ENCODE peak calls at places on chromosomes 12 and 14, in ten cellular contexts. One of them, this sample, is unnamed.
A peak's percentile ranks its signal among the peaks of the same experiment; 100 is the strongest.

GRCh38 chr12:96190403-96191170 is 3.6 kb upstream of the ELK3 start:
- DNase-seq in uterus: peak; percentile 43
- DNase-seq in ELF-1: no peak
- DNase-seq in activated naive CD4-positive, alpha-beta T cell treated with Interleukin-2 at 50 U/mL for 16 hours: no peak
- DNase-seq in NCI-H510A: no peak
- DNase-seq in GF-D8: no peak
- DNase-seq in psoas muscle: no peak
- DNase-seq in NT2/D1: no peak
- DNase-seq in NCI-H1930: no peak
- DNase-seq in AG10803: peak; percentile 36
- DNase-seq in this sample: no peak

GRCh38 chr12:104480826-104481457 is 24.2 kb downstream of the CHST11 start:
- DNase-seq in uterus: no peak
- DNase-seq in ELF-1: no peak
- DNase-seq in activated naive CD4-positive, alpha-beta T cell treated with Interleukin-2 at 50 U/mL for 16 hours: no peak
- DNase-seq in NCI-H510A: no peak
- DNase-seq in GF-D8: no peak
- DNase-seq in psoas muscle: peak; percentile 63
- DNase-seq in NT2/D1: no peak
- DNase-seq in NCI-H1930: no peak
- DNase-seq in AG10803: peak; percentile 43
- DNase-seq in this sample: no peak

GRCh38 chr12:1044697-1045096 is 53.7 kb downstream of the ERC1 start:
- DNase-seq in uterus: no peak
- DNase-seq in ELF-1: no peak
- DNase-seq in activated naive CD4-positive, alpha-beta T cell treated with Interleukin-2 at 50 U/mL for 16 hours: no peak
- DNase-seq in NCI-H510A: no peak
- DNase-seq in GF-D8: no peak
- DNase-seq in psoas muscle: no peak
- DNase-seq in NT2/D1: no peak
- DNase-seq in NCI-H1930: no peak
- DNase-seq in AG10803: peak; percentile 52
- DNase-seq in this sample: no peak

GRCh38 chr14:72745991-72746980 is 147.6 kb downstream of the DPF3 start:
- DNase-seq in uterus: no peak
- DNase-seq in ELF-1: no peak
- DNase-seq in activated naive CD4-positive, alpha-beta T cell treated with Interleukin-2 at 50 U/mL for 16 hours: no peak
- DNase-seq in NCI-H510A: no peak
- DNase-seq in GF-D8: no peak
- DNase-seq in psoas muscle: peak; percentile 73
- DNase-seq in NT2/D1: no peak
- DNase-seq in NCI-H1930: no peak
- DNase-seq in AG10803: peak; percentile 89
- DNase-seq in this sample: no peak

GRCh38 chr12:107990325-107990724 is 138.8 kb upstream of the WSCD2 start:
- DNase-seq in uterus: peak; percentile 18
- DNase-seq in ELF-1: peak; percentile 66
- DNase-seq in activated naive CD4-positive, alpha-beta T cell treated with Interleukin-2 at 50 U/mL for 16 hours: peak; percentile 41
- DNase-seq in NCI-H510A: no peak
- DNase-seq in GF-D8: peak; percentile 11
- DNase-seq in psoas muscle: peak; percentile 48
- DNase-seq in NT2/D1: peak; percentile 47
- DNase-seq in NCI-H1930: peak; percentile 1
- DNase-seq in AG10803: no peak
- DNase-seq in this sample: peak; percentile 86

GRCh38 chr14:58428011-58428807 is 690 bp downstream of the KIAA0586 start:
- DNase-seq in uterus: no peak
- DNase-seq in ELF-1: peak; percentile 29
- DNase-seq in activated naive CD4-positive, alpha-beta T cell treated with Interleukin-2 at 50 U/mL for 16 hours: no peak
- DNase-seq in NCI-H510A: peak; percentile 16
- DNase-seq in GF-D8: peak; percentile 55
- DNase-seq in psoas muscle: no peak
- DNase-seq in NT2/D1: no peak
- DNase-seq in NCI-H1930: peak; percentile 25
- DNase-seq in AG10803: peak; percentile 48
- DNase-seq in this sample: peak; percentile 38

GRCh38 chr14:31837056-31837455 is 240.0 kb upstream of the ARHGAP5 start:
- DNase-seq in uterus: no peak
- DNase-seq in ELF-1: no peak
- DNase-seq in activated naive CD4-positive, alpha-beta T cell treated with Interleukin-2 at 50 U/mL for 16 hours: no peak
- DNase-seq in NCI-H510A: no peak
- DNase-seq in GF-D8: no peak
- DNase-seq in psoas muscle: no peak
- DNase-seq in NT2/D1: no peak
- DNase-seq in NCI-H1930: no peak
- DNase-seq in AG10803: no peak
- DNase-seq in this sample: no peak

GRCh38 chr12:6551496-6552139 is 4.2 kb downstream of the IFFO1 start:
- DNase-seq in uterus: peak; percentile 70
- DNase-seq in ELF-1: peak; percentile 18
- DNase-seq in activated naive CD4-positive, alpha-beta T cell treated with Interleukin-2 at 50 U/mL for 16 hours: no peak
- DNase-seq in NCI-H510A: no peak
- DNase-seq in GF-D8: no peak
- DNase-seq in psoas muscle: peak; percentile 76
- DNase-seq in NT2/D1: no peak
- DNase-seq in NCI-H1930: no peak
- DNase-seq in AG10803: peak; percentile 86
- DNase-seq in this sample: no peak

GRCh38 chr12:57889541-57889989 is 43.0 kb upstream of the CTDSP2 start:
- DNase-seq in uterus: peak; percentile 88
- DNase-seq in ELF-1: peak; percentile 10
- DNase-seq in activated naive CD4-positive, alpha-beta T cell treated with Interleukin-2 at 50 U/mL for 16 hours: no peak
- DNase-seq in NCI-H510A: peak; percentile 53
- DNase-seq in GF-D8: no peak
- DNase-seq in psoas muscle: peak; percentile 84
- DNase-seq in NT2/D1: no peak
- DNase-seq in NCI-H1930: no peak
- DNase-seq in AG10803: peak; percentile 97
- DNase-seq in this sample: no peak

GRCh38 chr12:11779286-11779685 is 129.8 kb downstream of the ETV6 start:
- DNase-seq in uterus: no peak
- DNase-seq in ELF-1: no peak
- DNase-seq in activated naive CD4-positive, alpha-beta T cell treated with Interleukin-2 at 50 U/mL for 16 hours: no peak
- DNase-seq in NCI-H510A: no peak
- DNase-seq in GF-D8: no peak
- DNase-seq in psoas muscle: no peak
- DNase-seq in NT2/D1: no peak
- DNase-seq in NCI-H1930: no peak
- DNase-seq in AG10803: peak; percentile 78
- DNase-seq in this sample: no peak

GRCh38 chr12:66819587-66819986 is 140.7 kb upstream of the GRIP1 start:
- DNase-seq in uterus: no peak
- DNase-seq in ELF-1: no peak
- DNase-seq in activated naive CD4-positive, alpha-beta T cell treated with Interleukin-2 at 50 U/mL for 16 hours: no peak
- DNase-seq in NCI-H510A: no peak
- DNase-seq in GF-D8: no peak
- DNase-seq in psoas muscle: no peak
- DNase-seq in NT2/D1: no peak
- DNase-seq in NCI-H1930: no peak
- DNase-seq in AG10803: no peak
- DNase-seq in this sample: no peak

GRCh38 chr14:101854366-101854765 is 92.9 kb downstream of the PPP2R5C start:
- DNase-seq in uterus: no peak
- DNase-seq in ELF-1: no peak
- DNase-seq in activated naive CD4-positive, alpha-beta T cell treated with Interleukin-2 at 50 U/mL for 16 hours: no peak
- DNase-seq in NCI-H510A: no peak
- DNase-seq in GF-D8: peak; percentile 73
- DNase-seq in psoas muscle: no peak
- DNase-seq in NT2/D1: no peak
- DNase-seq in NCI-H1930: no peak
- DNase-seq in AG10803: no peak
- DNase-seq in this sample: no peak

GRCh38 chr12:46702581-46703344 is 123.0 kb downstream of the SLC38A4 start:
- DNase-seq in uterus: peak; percentile 22
- DNase-seq in ELF-1: peak; percentile 4
- DNase-seq in activated naive CD4-positive, alpha-beta T cell treated with Interleukin-2 at 50 U/mL for 16 hours: no peak
- DNase-seq in NCI-H510A: no peak
- DNase-seq in GF-D8: no peak
- DNase-seq in psoas muscle: no peak
- DNase-seq in NT2/D1: no peak
- DNase-seq in NCI-H1930: no peak
- DNase-seq in AG10803: peak; percentile 62
- DNase-seq in this sample: no peak

GRCh38 chr14:100472094-100472455 is 115.1 kb downstream of the BEGAIN start:
- DNase-seq in uterus: no peak
- DNase-seq in ELF-1: no peak
- DNase-seq in activated naive CD4-positive, alpha-beta T cell treated with Interleukin-2 at 50 U/mL for 16 hours: no peak
- DNase-seq in NCI-H510A: peak; percentile 98
- DNase-seq in GF-D8: no peak
- DNase-seq in psoas muscle: no peak
- DNase-seq in NT2/D1: no peak
- DNase-seq in NCI-H1930: no peak
- DNase-seq in AG10803: no peak
- DNase-seq in this sample: no peak

GRCh38 chr14:64465856-64466554 is 706 bp downstream of the AKAP5 start:
- DNase-seq in uterus: peak; percentile 65
- DNase-seq in ELF-1: peak; percentile 74
- DNase-seq in activated naive CD4-positive, alpha-beta T cell treated with Interleukin-2 at 50 U/mL for 16 hours: no peak
- DNase-seq in NCI-H510A: no peak
- DNase-seq in GF-D8: no peak
- DNase-seq in psoas muscle: no peak
- DNase-seq in NT2/D1: peak; percentile 22
- DNase-seq in NCI-H1930: no peak
- DNase-seq in AG10803: peak; percentile 48
- DNase-seq in this sample: peak; percentile 62

GRCh38 chr14:79009286-79009685 is 839.1 kb downstream of the NRXN3 start:
- DNase-seq in uterus: no peak
- DNase-seq in ELF-1: no peak
- DNase-seq in activated naive CD4-positive, alpha-beta T cell treated with Interleukin-2 at 50 U/mL for 16 hours: no peak
- DNase-seq in NCI-H510A: no peak
- DNase-seq in GF-D8: no peak
- DNase-seq in psoas muscle: no peak
- DNase-seq in NT2/D1: no peak
- DNase-seq in NCI-H1930: no peak
- DNase-seq in AG10803: no peak
- DNase-seq in this sample: no peak

GRCh38 chr14:71384007-71384605 is 476.8 kb downstream of the PCNX1 start:
- DNase-seq in uterus: no peak
- DNase-seq in ELF-1: no peak
- DNase-seq in activated naive CD4-positive, alpha-beta T cell treated with Interleukin-2 at 50 U/mL for 16 hours: no peak
- DNase-seq in NCI-H510A: no peak
- DNase-seq in GF-D8: no peak
- DNase-seq in psoas muscle: no peak
- DNase-seq in NT2/D1: no peak
- DNase-seq in NCI-H1930: no peak
- DNase-seq in AG10803: no peak
- DNase-seq in this sample: no peak

GRCh38 chr12:120121766-120122293 is 5.3 kb upstream of the RAB35 start:
- DNase-seq in uterus: no peak
- DNase-seq in ELF-1: no peak
- DNase-seq in activated naive CD4-positive, alpha-beta T cell treated with Interleukin-2 at 50 U/mL for 16 hours: peak; percentile 27
- DNase-seq in NCI-H510A: no peak
- DNase-seq in GF-D8: no peak
- DNase-seq in psoas muscle: no peak
- DNase-seq in NT2/D1: no peak
- DNase-seq in NCI-H1930: no peak
- DNase-seq in AG10803: no peak
- DNase-seq in this sample: no peak

GRCh38 chr12:116136340-116136739 is 141.2 kb downstream of the MED13L start:
- DNase-seq in uterus: no peak
- DNase-seq in ELF-1: no peak
- DNase-seq in activated naive CD4-positive, alpha-beta T cell treated with Interleukin-2 at 50 U/mL for 16 hours: no peak
- DNase-seq in NCI-H510A: no peak
- DNase-seq in GF-D8: no peak
- DNase-seq in psoas muscle: no peak
- DNase-seq in NT2/D1: no peak
- DNase-seq in NCI-H1930: no peak
- DNase-seq in AG10803: peak; percentile 56
- DNase-seq in this sample: no peak

GRCh38 chr12:120125792-120126634 is 9.5 kb upstream of the RAB35 start:
- DNase-seq in uterus: no peak
- DNase-seq in ELF-1: no peak
- DNase-seq in activated naive CD4-positive, alpha-beta T cell treated with Interleukin-2 at 50 U/mL for 16 hours: no peak
- DNase-seq in NCI-H510A: no peak
- DNase-seq in GF-D8: no peak
- DNase-seq in psoas muscle: no peak
- DNase-seq in NT2/D1: no peak
- DNase-seq in NCI-H1930: no peak
- DNase-seq in AG10803: peak; percentile 34
- DNase-seq in this sample: no peak

GRCh38 chr12:26135571-26135970 is 10.7 kb upstream of the BHLHE41 start:
- DNase-seq in uterus: no peak
- DNase-seq in ELF-1: no peak
- DNase-seq in activated naive CD4-positive, alpha-beta T cell treated with Interleukin-2 at 50 U/mL for 16 hours: no peak
- DNase-seq in NCI-H510A: no peak
- DNase-seq in GF-D8: no peak
- DNase-seq in psoas muscle: no peak
- DNase-seq in NT2/D1: no peak
- DNase-seq in NCI-H1930: no peak
- DNase-seq in AG10803: no peak
- DNase-seq in this sample: no peak

This sample was measured in NCI-H82.